ENCODE peak calls at places on chromosomes 2 and 18, in six cellular contexts. One of them, this sample, is unnamed.

GRCh38 chr2:43123056-43123455 is 103.3 kb downstream of the ZFP36L2 start:
- DNase-seq in T follicular helper cell: no peak
- DNase-seq in NCI-H2081: no peak
- DNase-seq in H9: no peak
- DNase-seq in WTC11: no peak
- DNase-seq in HFFc6: no peak
- DNase-seq in this sample: no peak

GRCh38 chr2:221791840-221792239 is 219.7 kb upstream of the EPHA4 start:
- DNase-seq in NCI-H2081: no peak
- DNase-seq in H9: no peak
- DNase-seq in HFFc6: no peak
- DNase-seq in WTC11: no peak
- DNase-seq in T follicular helper cell: no peak
- DNase-seq in this sample: no peak

GRCh38 chr2:236055471-236055870 is 112.7 kb downstream of the GBX2 start:
- DNase-seq in H9: no peak
- DNase-seq in NCI-H2081: no peak
- DNase-seq in T follicular helper cell: no peak
- DNase-seq in WTC11: no peak
- DNase-seq in HFFc6: no peak
- DNase-seq in this sample: no peak

GRCh38 chr2:23042176-23042909 is 342.6 kb upstream of the KLHL29 start:
- DNase-seq in T follicular helper cell: no peak
- DNase-seq in HFFc6: no peak
- DNase-seq in NCI-H2081: no peak
- DNase-seq in WTC11: no peak
- DNase-seq in H9: no peak
- DNase-seq in this sample: no peak

GRCh38 chr2:9291331-9291730 is 84.7 kb downstream of the ASAP2 start:
- DNase-seq in HFFc6: no peak
- DNase-seq in T follicular helper cell: no peak
- DNase-seq in H9: no peak
- DNase-seq in NCI-H2081: no peak
- DNase-seq in WTC11: no peak
- DNase-seq in this sample: no peak

GRCh38 chr2:128549646-128550260 is 231.1 kb upstream of the HS6ST1 start:
- DNase-seq in HFFc6: no peak
- DNase-seq in NCI-H2081: no peak
- DNase-seq in T follicular helper cell: no peak
- DNase-seq in H9: no peak
- DNase-seq in WTC11: no peak
- DNase-seq in this sample: no peak

GRCh38 chr18:76697441-76697901 is 124.9 kb upstream of the ZNF236 start:
- DNase-seq in T follicular helper cell: no peak
- DNase-seq in NCI-H2081: peak
- DNase-seq in HFFc6: no peak
- DNase-seq in H9: no peak
- DNase-seq in WTC11: no peak
- DNase-seq in this sample: no peak

GRCh38 chr2:94767336-94767735 is 103.9 kb upstream of the TEKT4 start:
- DNase-seq in NCI-H2081: no peak
- DNase-seq in HFFc6: no peak
- DNase-seq in T follicular helper cell: no peak
- DNase-seq in WTC11: no peak
- DNase-seq in H9: no peak
- DNase-seq in this sample: no peak

GRCh38 chr2:218814540-218815243 is 16.9 kb downstream of the PRKAG3 start:
- DNase-seq in HFFc6: no peak
- DNase-seq in H9: no peak
- DNase-seq in NCI-H2081: no peak
- DNase-seq in WTC11: no peak
- DNase-seq in T follicular helper cell: no peak
- DNase-seq in this sample: no peak

GRCh38 chr18:8615397-8616025 is 6.3 kb downstream of the RAB12 start:
- DNase-seq in T follicular helper cell: no peak
- DNase-seq in H9: no peak
- DNase-seq in WTC11: no peak
- DNase-seq in NCI-H2081: peak
- DNase-seq in HFFc6: peak
- DNase-seq in this sample: no peak

This sample was measured in iPS DF 19.7.